ENCODE peak calls at places on chromosomes 5 and 9, in four cellular contexts. One of them, this sample, is unnamed. For H3K27me3 and H3K9me3, the result is how much of the 10 kb centered on the place peaks cover.

GRCh38 chr9:70081120-70081495 is 37.5 kb downstream of the MAMDC2 start:
- DNase-seq in CD4-positive, CD25-positive, alpha-beta regulatory T cell: no peak
- DNase-seq in heart right ventricle: no peak
- DNase-seq in cardiac muscle cell: no peak
- DNase-seq in this sample: peak

GRCh38 chr5:78360674-78361225 is 333 bp downstream of the SCAMP1 start:
- DNase-seq in cardiac muscle cell: no peak
- DNase-seq in heart right ventricle: peak
- DNase-seq in CD4-positive, CD25-positive, alpha-beta regulatory T cell: peak
- DNase-seq in this sample: peak

GRCh38 chr9:98899399-98900056 is 44.2 kb upstream of the COL15A1 start:
- DNase-seq in cardiac muscle cell: peak
- DNase-seq in CD4-positive, CD25-positive, alpha-beta regulatory T cell: no peak
- DNase-seq in heart right ventricle: no peak
- DNase-seq in this sample: peak

GRCh38 chr9:98958271-98958989 is 14.7 kb downstream of the COL15A1 start:
- DNase-seq in cardiac muscle cell: peak
- DNase-seq in CD4-positive, CD25-positive, alpha-beta regulatory T cell: no peak
- DNase-seq in heart right ventricle: no peak
- DNase-seq in this sample: peak

GRCh38 chr5:127571314-127571713 is 53.9 kb downstream of the PRRC1 start:
- DNase-seq in cardiac muscle cell: no peak
- DNase-seq in heart right ventricle: no peak
- DNase-seq in CD4-positive, CD25-positive, alpha-beta regulatory T cell: no peak
- DNase-seq in this sample: no peak

GRCh38 chr5:149212203-149212951 is 59.3 kb upstream of the AFAP1L1 start:
- DNase-seq in cardiac muscle cell: peak
- DNase-seq in heart right ventricle: no peak
- DNase-seq in CD4-positive, CD25-positive, alpha-beta regulatory T cell: no peak
- DNase-seq in this sample: peak

GRCh38 chr5:170903075-170903474 is 41.3 kb downstream of the RANBP17 start:
- DNase-seq in CD4-positive, CD25-positive, alpha-beta regulatory T cell: no peak
- DNase-seq in heart right ventricle: no peak
- DNase-seq in cardiac muscle cell: no peak
- DNase-seq in this sample: no peak

GRCh38 chr5:132687995-132688394 is 14.2 kb downstream of the IL4 start:
- DNase-seq in CD4-positive, CD25-positive, alpha-beta regulatory T cell: peak
- DNase-seq in cardiac muscle cell: no peak
- DNase-seq in heart right ventricle: no peak
- DNase-seq in this sample: no peak

GRCh38 chr9:87557996-87558395 is 60.3 kb downstream of the DAPK1 start:
- DNase-seq in CD4-positive, CD25-positive, alpha-beta regulatory T cell: no peak
- DNase-seq in heart right ventricle: no peak
- DNase-seq in cardiac muscle cell: peak
- DNase-seq in this sample: peak

GRCh38 chr5:9851458-9851857 is 221.3 kb upstream of the TAS2R1 start:
- DNase-seq in CD4-positive, CD25-positive, alpha-beta regulatory T cell: no peak
- DNase-seq in cardiac muscle cell: peak
- DNase-seq in heart right ventricle: no peak
- DNase-seq in this sample: peak

GRCh38 chr5:80160242-80160641 is 95.6 kb downstream of the SERINC5 start:
- DNase-seq in cardiac muscle cell: no peak
- DNase-seq in heart right ventricle: no peak
- DNase-seq in CD4-positive, CD25-positive, alpha-beta regulatory T cell: no peak
- DNase-seq in this sample: no peak

GRCh38 chr5:55480781-55481180 is 54.0 kb downstream of the PLPP1 start:
- DNase-seq in CD4-positive, CD25-positive, alpha-beta regulatory T cell: no peak
- DNase-seq in heart right ventricle: no peak
- DNase-seq in cardiac muscle cell: no peak
- DNase-seq in this sample: no peak

GRCh38 chr9:132984202-132985062 is 5.9 kb downstream of the GFI1B start:
- DNase-seq in cardiac muscle cell: no peak
- DNase-seq in heart right ventricle: no peak
- DNase-seq in CD4-positive, CD25-positive, alpha-beta regulatory T cell: no peak
- DNase-seq in this sample: no peak
- H3K27me3 ChIP-seq in cardiac muscle cell: under half
- H3K27me3 ChIP-seq in heart right ventricle: half or more
- H3K27me3 ChIP-seq in CD4-positive, CD25-positive, alpha-beta regulatory T cell: under half
- H3K27me3 ChIP-seq in this sample: under half

GRCh38 chr5:84983093-84983492 is 598.4 kb upstream of the EDIL3 start:
- DNase-seq in cardiac muscle cell: no peak
- DNase-seq in CD4-positive, CD25-positive, alpha-beta regulatory T cell: no peak
- DNase-seq in heart right ventricle: no peak
- DNase-seq in this sample: no peak

GRCh38 chr5:84985148-84985547 is 600.5 kb upstream of the EDIL3 start:
- DNase-seq in CD4-positive, CD25-positive, alpha-beta regulatory T cell: no peak
- DNase-seq in cardiac muscle cell: no peak
- DNase-seq in heart right ventricle: no peak
- DNase-seq in this sample: no peak

GRCh38 chr5:84986688-84987087 is 602.0 kb upstream of the EDIL3 start:
- DNase-seq in cardiac muscle cell: no peak
- DNase-seq in CD4-positive, CD25-positive, alpha-beta regulatory T cell: no peak
- DNase-seq in heart right ventricle: no peak
- DNase-seq in this sample: no peak
- H3K4me3 ChIP-seq in cardiac muscle cell: no peak
- H3K4me3 ChIP-seq in CD4-positive, CD25-positive, alpha-beta regulatory T cell: no peak
- H3K4me3 ChIP-seq in heart right ventricle: no peak
- H3K4me3 ChIP-seq in this sample: no peak

GRCh38 chr5:178323541-178323865 is 90.9 kb upstream of the PHYKPL start:
- DNase-seq in cardiac muscle cell: no peak
- DNase-seq in heart right ventricle: no peak
- DNase-seq in CD4-positive, CD25-positive, alpha-beta regulatory T cell: no peak
- DNase-seq in this sample: no peak
- H3K9me3 ChIP-seq in cardiac muscle cell: under half
- H3K9me3 ChIP-seq in heart right ventricle: under half
- H3K9me3 ChIP-seq in CD4-positive, CD25-positive, alpha-beta regulatory T cell: under half
- H3K9me3 ChIP-seq in this sample: under half

DNA sequence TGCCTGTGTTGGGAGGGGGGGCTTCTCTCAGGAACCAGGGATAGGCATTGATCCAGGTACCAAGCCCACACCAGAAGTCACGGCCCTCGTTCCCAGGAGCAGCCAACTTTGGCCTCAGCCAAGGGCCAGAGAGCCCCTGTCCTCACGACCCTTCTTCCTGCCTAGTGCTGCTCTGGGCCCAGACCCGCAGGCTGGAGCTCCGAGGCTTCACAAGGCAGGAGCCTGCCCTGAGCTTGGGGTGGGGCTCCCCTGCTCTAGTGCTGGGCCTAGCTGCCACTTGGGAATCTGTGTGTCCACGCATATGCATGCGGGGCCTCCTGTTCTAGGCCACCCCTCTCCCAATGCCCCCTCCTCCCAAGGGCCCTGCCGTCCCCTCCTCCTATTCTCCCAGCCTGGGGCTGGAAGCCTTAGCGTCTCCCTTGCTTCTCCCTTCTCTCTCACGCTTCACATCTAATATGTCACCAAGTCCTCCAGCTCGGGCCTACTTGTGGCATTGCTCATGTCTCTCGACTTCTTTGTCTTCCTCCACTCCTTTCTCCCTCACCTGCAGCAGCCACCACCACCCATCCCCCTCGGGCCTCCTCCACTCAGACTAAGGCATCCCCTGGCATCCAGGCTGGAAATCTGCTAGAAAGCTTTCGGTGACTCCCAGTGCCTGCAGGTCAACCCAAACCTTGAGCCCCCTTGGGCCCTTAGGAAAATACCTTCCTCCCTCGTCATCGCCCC is 3.4 kb downstream of the UNC5A start:
- DNase-seq in heart right ventricle: no peak
- DNase-seq in cardiac muscle cell: no peak
- DNase-seq in CD4-positive, CD25-positive, alpha-beta regulatory T cell: no peak
- DNase-seq in this sample: no peak
- H3K27me3 ChIP-seq in heart right ventricle: half or more
- H3K27me3 ChIP-seq in cardiac muscle cell: half or more
- H3K27me3 ChIP-seq in CD4-positive, CD25-positive, alpha-beta regulatory T cell: under half
- H3K27me3 ChIP-seq in this sample: under half

DNA sequence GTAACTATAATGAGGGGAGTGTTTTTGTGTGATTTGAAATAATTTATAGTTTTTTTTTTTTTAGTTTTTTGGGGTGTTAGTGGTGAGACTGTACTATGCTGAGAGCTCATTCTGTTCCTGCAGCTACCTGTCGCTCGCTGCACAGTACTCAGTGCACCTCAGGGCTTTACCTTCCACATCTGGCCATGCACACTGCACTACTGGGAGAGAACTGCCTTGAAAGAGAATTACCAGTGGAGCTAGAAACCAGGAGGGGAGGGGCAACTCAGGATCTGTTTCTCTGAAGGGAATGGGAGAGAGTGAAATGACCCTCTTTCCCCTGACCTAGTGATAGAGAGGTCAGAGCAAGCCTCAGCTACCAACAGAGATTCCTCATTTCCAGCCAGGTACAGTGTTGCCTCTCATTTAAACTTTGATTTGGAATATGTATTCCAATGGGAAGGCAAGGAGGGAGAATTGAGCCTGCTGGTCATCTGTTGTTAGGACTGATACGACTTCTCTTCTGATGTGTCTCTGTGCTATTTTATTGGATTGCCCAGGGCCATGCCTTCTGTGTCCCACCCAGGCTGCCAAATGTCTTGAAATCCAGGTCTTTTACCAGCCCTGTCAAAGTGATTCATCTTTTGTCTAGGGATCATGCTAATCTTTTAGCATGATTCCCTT is 8.9 kb downstream of the ATG10 start:
- DNase-seq in heart right ventricle: no peak
- DNase-seq in CD4-positive, CD25-positive, alpha-beta regulatory T cell: no peak
- DNase-seq in cardiac muscle cell: no peak
- DNase-seq in this sample: no peak
- H3K4me3 ChIP-seq in heart right ventricle: no peak
- H3K4me3 ChIP-seq in CD4-positive, CD25-positive, alpha-beta regulatory T cell: no peak
- H3K4me3 ChIP-seq in cardiac muscle cell: no peak
- H3K4me3 ChIP-seq in this sample: no peak

This sample was measured in MG63.